ENCODE peak calls at places on chromosomes 1 and 21, in six cellular contexts. D is activated CD4-positive, CD25-positive, alpha-beta regulatory T cell treated with anti-CD3 and anti-CD28 coated beads, Interleukin-2, amount 50 U/mL, for 72 hours; G is endodermal cell; C is Kasumi-1; K is omental fat pad; Y is GM20000. I is an unnamed sample.

GRCh38 chr1:1927751-1928150 is 8.7 kb upstream of the TMEM52 start:
- DNase-seq in D (no peak), G (no peak), C (no peak), K (no peak), Y (no peak), I (no peak)

GRCh38 chr1:21901986-21902377 is 35.1 kb downstream of the HSPG2 start:
- DNase-seq in D (no peak), G (no peak), C (no peak), K (no peak), Y (no peak), I (no peak)

GRCh38 chr1:204286841-204287387 is 72.8 kb downstream of the PLEKHA6 start:
- DNase-seq in D (peak), G (no peak), C (peak), K (no peak), Y (no peak), I (peak)

GRCh38 chr1:234611153-234611798 is 1.3 kb upstream of the IRF2BP2 start:
- DNase-seq in D (no peak), G (peak), C (peak), K (no peak), Y (peak), I (peak)

GRCh38 chr1:30822966-30823581 is 65.5 kb upstream of the LAPTM5 start:
- DNase-seq in D (no peak), G (no peak), C (no peak), K (no peak), Y (no peak), I (peak)

GRCh38 chr1:227891955-227892871 is 55.5 kb downstream of the WNT9A start:
- DNase-seq in D (peak), G (peak), C (no peak), K (peak), Y (no peak), I (no peak)

GRCh38 chr21:41754481-41754891 is 12.4 kb downstream of the RIPK4 start:
- DNase-seq in D (no peak), G (peak), C (no peak), K (no peak), Y (no peak), I (no peak)

GRCh38 chr1:38860464-38860816 is 868 bp upstream of the RRAGC start:
- DNase-seq in D (no peak), G (no peak), C (no peak), K (no peak), Y (no peak), I (peak)

GRCh38 chr1:96538001-96538649 is 183.5 kb upstream of the PTBP2 start:
- DNase-seq in D (no peak), G (peak), C (no peak), K (no peak), Y (no peak), I (peak)

GRCh38 chr1:156608036-156608674 is 6.9 kb upstream of the GPATCH4 start:
- DNase-seq in D (no peak), G (peak), C (peak), K (no peak), Y (peak), I (peak)

GRCh38 chr1:225155555-225155954 is 226.1 kb downstream of the DNAH14 start:
- DNase-seq in D (no peak), G (no peak), C (no peak), K (no peak), Y (no peak), I (no peak)

GRCh38 chr1:207824691-207825090 is 72.8 kb downstream of the CD46 start:
- DNase-seq in D (no peak), G (no peak), C (no peak), K (no peak), Y (no peak), I (no peak)

GRCh38 chr1:203422656-203423055 is 53.0 kb upstream of the PRELP start:
- DNase-seq in D (no peak), G (no peak), C (no peak), K (no peak), Y (no peak), I (peak)

GRCh38 chr1:45787905-45788304 is 15.5 kb upstream of the MAST2 start:
- DNase-seq in D (no peak), G (no peak), C (no peak), K (no peak), Y (no peak), I (no peak)

GRCh38 chr1:47755368-47755990 is 241.7 kb downstream of the TRABD2B start:
- DNase-seq in D (peak), G (peak), C (no peak), K (no peak), Y (peak), I (no peak)

GRCh38 chr1:218865591-218865990 is 308.1 kb upstream of the LYPLAL1 start:
- DNase-seq in D (no peak), G (no peak), C (no peak), K (no peak), Y (no peak), I (peak)

GRCh38 chr21:22201142-22201541 is 1202.9 kb downstream of the NCAM2 start:
- DNase-seq in D (no peak), G (no peak), C (no peak), K (no peak), Y (no peak), I (no peak)

GRCh38 chr1:91809267-91809666 is 76.7 kb downstream of the TGFBR3 start:
- DNase-seq in D (no peak), G (no peak), C (peak), K (no peak), Y (no peak), I (peak)

GRCh38 chr1:43207229-43207853 is 35.2 kb downstream of the CFAP57 start:
- DNase-seq in D (no peak), G (no peak), C (no peak), K (no peak), Y (no peak), I (peak)

GRCh38 chr1:42730988-42731387 is 9.0 kb downstream of the CLDN19 start:
- DNase-seq in D (peak), G (peak), C (peak), K (no peak), Y (peak), I (peak)

GRCh38 chr1:227780101-227781044 is 35.1 kb upstream of the PRSS38 start:
- DNase-seq in D (peak), G (peak), C (no peak), K (peak), Y (no peak), I (no peak)

GRCh38 chr1:19813651-19813960 is 1.5 kb downstream of the RNF186 start:
- DNase-seq in D (no peak), G (no peak), C (no peak), K (no peak), Y (no peak), I (no peak)

GRCh38 chr1:234658143-234658542 is 48.2 kb upstream of the IRF2BP2 start:
- DNase-seq in D (no peak), G (peak), C (no peak), K (no peak), Y (no peak), I (peak)

GRCh38 chr1:181149326-181150000 is 61.0 kb downstream of the IER5 start:
- DNase-seq in D (peak), G (no peak), C (peak), K (no peak), Y (peak), I (no peak)

GRCh38 chr1:216750031-216750627 is 26.9 kb upstream of the ESRRG start:
- DNase-seq in D (no peak), G (peak), C (peak), K (no peak), Y (peak), I (peak)

GRCh38 chr1:189708674-189709073 is 769.0 kb downstream of the BRINP3 start:
- DNase-seq in D (no peak), G (peak), C (no peak), K (no peak), Y (no peak), I (no peak)

GRCh38 chr1:197042676-197043341 is 24.3 kb downstream of the F13B start:
- DNase-seq in D (no peak), G (no peak), C (no peak), K (no peak), Y (no peak), I (no peak)

GRCh38 chr1:172951728-172952365 is 98.9 kb downstream of the TNFSF18 start:
- DNase-seq in D (no peak), G (no peak), C (no peak), K (no peak), Y (no peak), I (peak)

GRCh38 chr1:221576268-221576667 is 165.6 kb downstream of the DUSP10 start:
- DNase-seq in D (no peak), G (no peak), C (no peak), K (no peak), Y (no peak), I (peak)

GRCh38 chr1:206799311-206799710 is 27.0 kb upstream of the IL10 start:
- DNase-seq in D (no peak), G (no peak), C (no peak), K (no peak), Y (no peak), I (no peak)